ENCODE peak calls at places on chromosomes 16 and 17, in eight cellular contexts. W is KBM-7; R is head of caudate nucleus; Z is activated CD4-positive, alpha-beta T cell treated with anti-CD3 and anti-CD28 coated beads, Interleukin-2, amount 50 U/mL, for 1 hour; P is activated T-helper 1 cell treated with anti-CD3 and anti-CD28 coated beads, Interleukin-2, amount 50 U/mL, for 16 hours; F is hypothalamus; S is lung microvascular endothelial cell; U is NCI-H510A treated with DMSO at 0.1 percent for 48 hours. K is an unnamed sample.
A peak's percentile ranks its signal among the peaks of the same experiment; 100 is the strongest.

GRCh38 chr17:3894927-3895343 is 2.1 kb upstream of the CAMKK1 start:
- DNase-seq in F (peak; percentile 22), Z (no peak), P (no peak), W (peak; percentile 54), S (peak; percentile 79), U (no peak), R (no peak), K (peak; percentile 25)

GRCh38 chr17:81291662-81292061 is 3.4 kb downstream of the SLC38A10 start:
- DNase-seq in S (peak; percentile 60), F (peak; percentile 34), Z (peak; percentile 71), P (peak; percentile 42), U (peak; percentile 65), W (peak; percentile 70), R (peak; percentile 76), K (no peak)

GRCh38 chr17:49989518-49989880 is 5.5 kb downstream of the DLX3 start:
- DNase-seq in P (no peak), W (no peak), Z (no peak), S (no peak), R (no peak), F (no peak), U (no peak), K (no peak)

GRCh38 chr17:15657868-15658775 is 26.0 kb downstream of the TRIM16 start:
- DNase-seq in U (no peak), Z (no peak), P (no peak), S (no peak), R (no peak), F (no peak), W (no peak), K (no peak)

GRCh38 chr17:31291820-31292219 is 5.2 kb downstream of the OMG start:
- DNase-seq in P (no peak), Z (no peak), R (no peak), S (no peak), U (no peak), W (no peak), F (no peak), K (no peak)

GRCh38 chr17:65198653-65199382 is 61.6 kb downstream of the RGS9 start:
- DNase-seq in P (no peak), S (peak; percentile 78), U (peak; percentile 90), Z (no peak), R (no peak), W (peak; percentile 84), F (no peak), K (peak; percentile 29)

GRCh38 chr17:82204831-82205719 is 7.6 kb downstream of the CCDC57 start:
- DNase-seq in Z (no peak), R (no peak), F (no peak), W (no peak), S (peak; percentile 78), U (no peak), P (no peak), K (peak; percentile 63)

GRCh38 chr17:27760069-27760885 is 40.1 kb downstream of the NOS2 start:
- DNase-seq in Z (peak; percentile 68), S (peak; percentile 38), P (peak; percentile 69), W (peak; percentile 76), U (peak; percentile 58), R (peak; percentile 89), F (peak; percentile 44), K (peak; percentile 8)

GRCh38 chr17:64622931-64623654 is 39.0 kb downstream of the SMURF2 start:
- DNase-seq in P (no peak), F (no peak), R (no peak), S (peak; percentile 93), Z (no peak), W (no peak), U (no peak), K (no peak)

GRCh38 chr16:20906225-20906870 is 5.8 kb downstream of the LYRM1 start:
- DNase-seq in P (no peak), S (peak; percentile 73), W (no peak), R (no peak), F (no peak), Z (no peak), U (no peak), K (no peak)

GRCh38 chr17:77602062-77602746 is 356.3 kb upstream of the TNRC6C start:
- DNase-seq in P (no peak), Z (no peak), U (no peak), R (no peak), W (no peak), F (no peak), S (no peak), K (no peak)

GRCh38 chr16:31188450-31189411 is 8.8 kb downstream of the FUS start:
- DNase-seq in S (no peak), P (no peak), F (no peak), U (no peak), R (no peak), W (no peak), Z (no peak), K (no peak)

GRCh38 chr16:8775359-8775758 is 22.1 kb downstream of the TMEM186 start:
- DNase-seq in S (no peak), P (no peak), F (no peak), W (no peak), R (no peak), U (no peak), Z (no peak), K (no peak)

GRCh38 chr16:86108062-86108461 is 209.1 kb downstream of the IRF8 start:
- DNase-seq in P (no peak), F (no peak), S (no peak), W (no peak), R (no peak), U (no peak), Z (no peak), K (no peak)

GRCh38 chr17:78358538-78359215 is 1.2 kb downstream of the SOCS3 start:
- DNase-seq in S (peak; percentile 74), R (peak; percentile 46), W (no peak), U (no peak), Z (no peak), P (no peak), F (peak; percentile 19), K (no peak)

GRCh38 chr16:90041896-90042473 is 22.7 kb upstream of the DBNDD1 start:
- DNase-seq in W (no peak), S (no peak), P (no peak), U (no peak), Z (no peak), R (no peak), F (no peak), K (no peak)

GRCh38 chr16:4085405-4085970 is 30.8 kb downstream of the ADCY9 start:
- DNase-seq in F (no peak), U (no peak), W (no peak), P (no peak), R (no peak), Z (no peak), S (no peak), K (no peak)

GRCh38 chr16:1221628-1222552 is 3.2 kb downstream of the TPSG1 start:
- DNase-seq in P (no peak), F (no peak), R (peak; percentile 60), S (no peak), U (no peak), W (no peak), Z (no peak), K (no peak)

GRCh38 chr17:17151055-17151454 is 55.1 kb downstream of the PLD6 start:
- DNase-seq in S (peak; percentile 83), W (no peak), U (no peak), R (no peak), F (no peak), Z (no peak), P (no peak), K (no peak)